ENCODE peak calls at places on chromosomes 6 and 20, in nine cellular contexts. X is activated naive CD8-positive, alpha-beta T cell treated with anti-CD3 and anti-CD28 coated beads, Interleukin-2, amount 50 U/mL, for 24 hours; F is HuH-7; U is CD8-positive, alpha-beta T cell; B is activated T-cell treated with anti-CD3 and anti-CD28 coated beads for 48 hours; L is M059J; A is GM12865; W is neural crest cell; M is SK-MEL-5. N is an unnamed sample.

GRCh38 chr20:46028772-46029371 is at the start of gene SLC12A5:
- DNase-seq in X (no peak), L (no peak), B (no peak), W (no peak), U (no peak), M (no peak), F (no peak), A (no peak), N (no peak)

GRCh38 chr6:136608991-136609390 is 58.8 kb upstream of the MAP7 start:
- DNase-seq in U (no peak), W (no peak), B (no peak), F (no peak), X (no peak), M (no peak), A (no peak), L (peak; percentile 69), N (no peak)

GRCh38 chr6:146489489-146489888 is 54.1 kb upstream of the RAB32 start:
- DNase-seq in W (no peak), F (no peak), B (no peak), L (no peak), M (no peak), A (no peak), U (no peak), X (no peak), N (no peak)

GRCh38 chr20:5643936-5644335 is 106.3 kb upstream of the SHLD1 start:
- DNase-seq in M (no peak), A (no peak), X (no peak), L (no peak), F (no peak), W (no peak), U (no peak), B (no peak), N (no peak)

GRCh38 chr6:79742030-79742429 is 110.9 kb downstream of the SH3BGRL2 start:
- DNase-seq in M (no peak), F (no peak), A (no peak), X (no peak), U (no peak), W (no peak), B (no peak), L (no peak), N (no peak)

GRCh38 chr6:31272856-31273626 is 1.1 kb upstream of the HLA-C start:
- DNase-seq in B (no peak), F (no peak), W (no peak), U (no peak), A (peak; percentile 62), L (peak; percentile 32), M (no peak), X (peak; percentile 41), N (no peak)

GRCh38 chr20:34180460-34181108 is 60.6 kb upstream of the ASIP start:
- DNase-seq in M (no peak), L (peak; percentile 65), B (no peak), U (no peak), W (no peak), A (no peak), X (no peak), F (no peak), N (no peak)

GRCh38 chr6:163183791-163184190 is 230.7 kb upstream of the QKI start:
- DNase-seq in F (no peak), U (no peak), B (no peak), X (no peak), M (no peak), L (no peak), A (no peak), W (no peak), N (no peak)

GRCh38 chr6:79946242-79946641 is 1.1 kb downstream of the ELOVL4 start:
- DNase-seq in A (peak; percentile 19), W (peak; percentile 21), B (no peak), X (peak; percentile 3), M (peak; percentile 44), F (peak; percentile 47), U (no peak), L (peak; percentile 9), N (peak; percentile 26)

GRCh38 chr6:101401792-101402617 is 8.5 kb downstream of the GRIK2 start:
- DNase-seq in L (peak; percentile 8), X (no peak), A (no peak), W (peak; percentile 60), M (no peak), U (no peak), B (no peak), F (no peak), N (no peak)

N was measured in GM13976.